ENCODE peak calls at places on chromosome 1, in five cellular contexts. H is A549, K is sigmoid colon, I is gastrocnemius medialis, P is heart left ventricle. J is an unnamed sample.

GRCh38 chr1:13465515-13465914 is 48.3 kb downstream of the LRRC38 start:
- DNase-seq in K (no peak), I (no peak), P (no peak), H (no peak), J (no peak)

GRCh38 chr1:34162852-34163766 is 1.9 kb downstream of the CSMD2 start:
- DNase-seq in I (peak), H (peak), P (peak), K (peak), J (peak)

GRCh38 chr1:54153548-54154439 is 994 bp upstream of the CDCP2 start:
- DNase-seq in I (peak), P (no peak), K (peak), H (no peak), J (peak)

GRCh38 chr1:21397813-21398188 is 42.1 kb upstream of the NBPF3 start:
- DNase-seq in H (no peak), K (no peak), P (no peak), I (no peak), J (no peak)

GRCh38 chr1:95509989-95510388 is 276.0 kb downstream of the RWDD3 start:
- DNase-seq in H (no peak), K (no peak), I (no peak), P (no peak), J (no peak)

GRCh38 chr1:11566042-11566825 is 87.3 kb downstream of the DISP3 start:
- DNase-seq in K (no peak), P (no peak), H (no peak), I (no peak), J (no peak)

GRCh38 chr1:228793032-228793431 is 57.8 kb downstream of the RHOU start:
- DNase-seq in H (no peak), K (no peak), P (no peak), I (no peak), J (no peak)

GRCh38 chr1:27592191-27592590 is 11.8 kb downstream of the AHDC1 start:
- DNase-seq in P (no peak), H (no peak), K (no peak), I (no peak), J (no peak)

GRCh38 chr1:3021233-3021671 is at the start of gene ACTRT2:
- DNase-seq in P (no peak), K (peak), I (no peak), H (no peak), J (no peak)

GRCh38 chr1:1406821-1407100 is 332 bp downstream of the MRPL20 start:
- DNase-seq in H (no peak), K (no peak), I (no peak), P (no peak), J (no peak)

GRCh38 chr1:225921734-225922709 is 2.0 kb downstream of the PYCR2 start:
- DNase-seq in H (no peak), P (no peak), K (no peak), I (no peak), J (no peak)
- TF ChIP-seq POLR2A in H (no peak), P (no peak), K (no peak), I (no peak), J (no peak)

DNA sequence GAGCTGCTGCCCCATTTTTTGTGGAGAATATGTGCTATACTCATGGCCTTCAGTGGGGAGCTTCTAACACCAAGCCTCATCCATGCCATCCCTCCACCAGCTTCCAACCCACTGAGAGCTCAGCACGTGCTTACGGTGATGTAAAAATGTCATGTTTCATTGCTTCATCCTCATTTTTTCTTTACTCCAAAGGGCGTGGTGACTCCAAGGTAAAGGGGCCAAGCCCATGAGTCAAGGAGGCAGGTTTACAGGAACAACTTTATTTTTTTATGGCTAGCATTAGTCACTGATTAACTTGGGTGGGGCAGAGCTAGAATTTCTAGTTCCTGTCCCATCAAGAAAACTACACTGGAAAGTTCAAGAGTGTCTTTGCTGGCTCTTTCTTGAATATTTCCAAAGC is at the start of gene C1orf226:
- DNase-seq in K (no peak), P (no peak), H (peak), I (no peak), J (peak)
- TF ChIP-seq POLR2A in K (no peak), P (no peak), H (no peak), I (no peak), J (no peak)

GRCh38 chr1:151610142-151610541 is 1.7 kb upstream of the SNX27 start:
- DNase-seq in K (no peak), P (no peak), I (no peak), H (no peak), J (no peak)

GRCh38 chr1:151613275-151613867 is 1.5 kb downstream of the SNX27 start:
- DNase-seq in P (no peak), H (no peak), I (no peak), K (peak), J (no peak)

GRCh38 chr1:151611288-151611790 is 511 bp upstream of the SNX27 start:
- DNase-seq in H (peak), K (peak), I (peak), P (no peak), J (no peak)

GRCh38 chr1:151612506-151613274 is 840 bp downstream of the SNX27 start:
- DNase-seq in P (peak), H (peak), K (no peak), I (no peak), J (no peak)

GRCh38 chr1:151611832-151612505 is at the start of gene SNX27:
- DNase-seq in H (peak), P (peak), K (peak), I (peak), J (peak)
- TF ChIP-seq POLR2A in H (peak), P (no peak), K (peak), I (peak), J (peak)

GRCh38 chr1:78650114-78650513 is 483 bp downstream of the IFI44 start:
- DNase-seq in H (no peak), K (no peak), P (no peak), I (no peak), J (no peak)

GRCh38 chr1:78647238-78647637 is 2.4 kb upstream of the IFI44 start:
- DNase-seq in I (no peak), K (no peak), P (no peak), H (no peak), J (no peak)

GRCh38 chr1:78651247-78651646 is 1.6 kb downstream of the IFI44 start:
- DNase-seq in I (no peak), H (no peak), K (no peak), P (peak), J (peak)

GRCh38 chr1:78652019-78652560 is 2.5 kb downstream of the IFI44 start:
- DNase-seq in I (no peak), K (no peak), P (peak), H (no peak), J (no peak)

GRCh38 chr1:78649628-78650027 is at the start of gene IFI44:
- DNase-seq in P (peak), K (peak), H (no peak), I (peak), J (peak)
- TF ChIP-seq POLR2A in P (no peak), K (no peak), H (no peak), I (peak), J (peak)

DNA sequence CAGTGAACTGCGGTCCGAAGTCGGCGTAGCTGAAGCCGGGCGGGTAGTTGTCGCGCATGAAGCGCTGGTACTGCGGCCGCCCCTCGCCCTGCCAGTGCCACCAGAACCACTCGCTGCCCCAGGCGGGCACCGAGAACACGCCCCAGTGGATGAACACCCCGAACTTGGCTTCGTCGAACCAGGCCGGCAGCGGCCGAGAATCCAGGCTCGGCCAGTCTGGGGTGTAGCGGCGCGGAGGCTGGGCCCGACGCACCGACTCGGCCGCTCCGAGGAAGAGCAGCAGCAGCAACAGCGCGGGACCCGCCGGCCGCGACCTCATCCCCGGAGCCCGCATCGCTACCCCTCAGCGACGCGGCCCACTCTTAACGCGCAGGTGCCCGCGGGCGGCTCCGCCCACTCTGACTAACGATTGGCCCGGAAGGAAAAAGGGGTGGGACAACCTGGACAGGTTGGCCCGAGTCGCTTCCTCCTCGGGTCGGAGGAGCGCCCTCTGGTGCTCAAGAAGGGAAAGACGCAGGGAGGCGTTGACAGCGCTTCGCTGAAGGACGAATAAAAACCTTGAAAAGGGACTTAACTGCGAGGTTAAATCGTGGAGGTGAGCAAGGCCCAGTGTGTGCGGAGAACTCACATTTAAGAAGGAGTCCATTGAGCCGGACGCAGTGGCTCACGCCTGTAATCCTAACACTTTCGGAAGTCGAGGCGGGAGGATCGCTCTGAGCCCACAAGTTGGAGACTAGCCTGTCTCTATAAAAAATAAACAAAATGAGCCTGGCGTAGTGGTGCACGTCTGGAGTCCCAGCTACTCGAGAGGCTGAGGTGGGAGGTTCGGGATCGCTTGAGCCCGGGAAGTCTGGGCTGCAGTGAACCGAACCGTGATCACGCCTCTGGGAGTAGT is at the start of gene FUCA1:
- DNase-seq in K (peak), I (peak), H (peak), P (peak), J (peak)
- TF ChIP-seq POLR2A in K (peak), I (peak), H (peak), P (no peak), J (peak)

GRCh38 chr1:201966171-201966570 is 10.9 kb downstream of the TIMM17A start:
- DNase-seq in P (no peak), K (no peak), I (no peak), H (no peak), J (no peak)

GRCh38 chr1:201970334-201971159 is 11.9 kb upstream of the RNPEP start:
- DNase-seq in I (no peak), H (no peak), P (no peak), K (no peak), J (no peak)
- TF ChIP-seq POLR2A in I (no peak), H (no peak), P (no peak), K (no peak), J (no peak)

GRCh38 chr1:37556712-37557196 is at the start of gene DNALI1:
- DNase-seq in I (peak), H (peak), K (peak), P (peak), J (no peak)
- TF ChIP-seq POLR2A in I (no peak), H (no peak), K (no peak), P (no peak), J (no peak)

GRCh38 chr1:198798923-198799386 is 160.1 kb downstream of the PTPRC start:
- DNase-seq in I (no peak), K (no peak), P (no peak), H (no peak), J (no peak)
- TF ChIP-seq POLR2A in I (no peak), K (no peak), P (no peak), H (no peak), J (no peak)

J was measured in H54.